ENCODE peak calls at places on chromosome 10, in ten cellular contexts. Z, R, V, D, L, N, E, F, W and K are unnamed samples.

GRCh38 chr10:60853672-60854071 is 75.4 kb downstream of the CDK1 start:
- DNase-seq in W (no peak), Z (no peak), L (no peak), N (no peak), D (no peak), F (no peak), E (no peak), V (no peak), R (no peak), K (peak)

GRCh38 chr10:27192284-27192683 is 37.1 kb downstream of the MASTL start:
- DNase-seq in N (no peak), R (no peak), V (peak), D (no peak), Z (no peak), L (no peak), W (no peak), F (peak), E (peak), K (peak)

GRCh38 chr10:122176232-122176865 is 94.7 kb upstream of the BTBD16 start:
- DNase-seq in Z (no peak), D (no peak), F (no peak), W (no peak), R (no peak), L (no peak), E (no peak), V (no peak), N (no peak), K (no peak)

GRCh38 chr10:86195521-86195920 is 171.1 kb downstream of the GRID1 start:
- DNase-seq in L (no peak), E (no peak), V (no peak), Z (no peak), N (no peak), D (no peak), W (no peak), R (no peak), F (no peak), K (no peak)

GRCh38 chr10:81874878-81875679 is at the start of gene NRG3:
- DNase-seq in R (no peak), V (no peak), N (no peak), D (no peak), F (peak), W (no peak), E (no peak), Z (no peak), L (no peak), K (no peak)

GRCh38 chr10:69730251-69731156 is 71.2 kb upstream of the COL13A1 start:
- DNase-seq in V (no peak), W (peak), F (no peak), N (no peak), Z (no peak), D (no peak), R (no peak), L (no peak), E (no peak), K (no peak)

GRCh38 chr10:119197921-119198320 is 9.4 kb upstream of the GRK5 start:
- DNase-seq in D (no peak), W (no peak), L (no peak), R (no peak), N (no peak), F (no peak), E (no peak), Z (no peak), V (peak), K (no peak)

GRCh38 chr10:69318997-69319727 is 40.9 kb downstream of the HK1 start:
- DNase-seq in W (peak), Z (no peak), V (peak), E (no peak), L (no peak), F (no peak), N (peak), D (peak), R (peak), K (peak)

GRCh38 chr10:58107506-58107905 is 160.2 kb downstream of the IPMK start:
- DNase-seq in V (no peak), F (no peak), R (no peak), D (no peak), E (no peak), L (no peak), N (no peak), Z (no peak), W (no peak), K (peak)

GRCh38 chr10:19826712-19827111 is 10.5 kb downstream of the PLXDC2 start:
- DNase-seq in D (no peak), W (no peak), F (no peak), Z (no peak), E (no peak), V (no peak), L (no peak), N (no peak), R (no peak), K (no peak)

GRCh38 chr10:12534824-12535223 is 185.5 kb downstream of the CAMK1D start:
- DNase-seq in L (no peak), W (no peak), D (no peak), V (no peak), N (no peak), Z (no peak), F (no peak), E (peak), R (no peak), K (no peak)

GRCh38 chr10:92081641-92082040 is 158.1 kb downstream of the BTAF1 start:
- DNase-seq in D (no peak), N (no peak), V (no peak), R (no peak), W (no peak), F (no peak), Z (no peak), E (peak), L (no peak), K (no peak)

GRCh38 chr10:112713411-112713810 is 236.6 kb upstream of the TCF7L2 start:
- DNase-seq in D (no peak), R (no peak), Z (no peak), E (no peak), W (no peak), V (no peak), L (no peak), N (no peak), F (peak), K (peak)

GRCh38 chr10:124624875-124625274 is 119.3 kb downstream of the FAM53B start:
- DNase-seq in L (no peak), F (no peak), E (no peak), Z (no peak), W (no peak), V (no peak), R (no peak), N (no peak), D (no peak), K (no peak)

GRCh38 chr10:6501931-6502330 is 78.1 kb downstream of the PRKCQ start:
- DNase-seq in V (no peak), W (no peak), N (no peak), F (no peak), D (no peak), L (no peak), Z (no peak), E (peak), R (no peak), K (no peak)

GRCh38 chr10:11403116-11403515 is 208.3 kb downstream of the USP6NL start:
- DNase-seq in V (no peak), L (no peak), R (peak), N (peak), F (no peak), E (no peak), Z (no peak), W (no peak), D (peak), K (no peak)

GRCh38 chr10:88651131-88651541 is 13.1 kb upstream of the LIPF start:
- DNase-seq in W (no peak), E (peak), F (no peak), Z (no peak), R (no peak), D (no peak), L (no peak), V (peak), N (no peak), K (peak)

GRCh38 chr10:91190876-91191580 is 29.4 kb upstream of the PCGF5 start:
- DNase-seq in E (no peak), W (no peak), F (no peak), R (no peak), D (no peak), N (no peak), Z (no peak), L (no peak), V (no peak), K (peak)

GRCh38 chr10:17758896-17759295 is 6.9 kb downstream of the TMEM236 start:
- DNase-seq in V (peak), D (no peak), F (no peak), W (no peak), E (no peak), L (no peak), Z (no peak), N (no peak), R (no peak), K (no peak)

GRCh38 chr10:48234295-48234694 is 40.2 kb downstream of the FRMPD2 start:
- DNase-seq in V (no peak), W (no peak), F (no peak), Z (no peak), N (no peak), E (no peak), D (no peak), R (no peak), L (no peak), K (no peak)

GRCh38 chr10:66931340-66931948 is 5.6 kb downstream of the LRRTM3 start:
- DNase-seq in V (peak), F (peak), Z (no peak), R (no peak), L (peak), W (no peak), D (no peak), E (peak), N (no peak), K (peak)

GRCh38 chr10:132765435-132765834 is 20.5 kb downstream of the NKX6-2 start:
- DNase-seq in N (no peak), L (no peak), W (no peak), Z (no peak), E (no peak), R (no peak), F (no peak), V (no peak), D (no peak), K (no peak)

GRCh38 chr10:112811741-112812551 is 138.1 kb upstream of the TCF7L2 start:
- DNase-seq in R (no peak), W (no peak), E (peak), F (peak), L (no peak), Z (no peak), V (peak), N (no peak), D (no peak), K (peak)

GRCh38 chr10:75029874-75030273 is 81.6 kb upstream of the SAMD8 start:
- DNase-seq in V (no peak), Z (no peak), F (no peak), D (no peak), N (no peak), R (no peak), L (no peak), W (peak), E (no peak), K (no peak)

GRCh38 chr10:97274828-97275227 is 17.6 kb downstream of the ARHGAP19 start:
- DNase-seq in R (no peak), Z (no peak), N (no peak), V (no peak), L (no peak), D (no peak), F (no peak), E (no peak), W (no peak), K (peak)

GRCh38 chr10:120456143-120456625 is 843 bp upstream of the PLPP4 start:
- DNase-seq in V (no peak), E (no peak), L (no peak), W (no peak), F (peak), D (no peak), R (no peak), Z (no peak), N (no peak), K (no peak)

GRCh38 chr10:90695915-90696676 is 161.7 kb downstream of the HTR7 start:
- DNase-seq in Z (no peak), W (no peak), D (no peak), R (no peak), F (no peak), V (no peak), E (no peak), L (no peak), N (no peak), K (no peak)

GRCh38 chr10:1400129-1400865 is 337.0 kb downstream of the ADARB2 start:
- DNase-seq in N (no peak), Z (no peak), D (no peak), F (no peak), V (no peak), R (no peak), W (no peak), E (no peak), L (no peak), K (no peak)